ENCODE peak calls at places on chromosomes 4 and X, in ten cellular contexts. R, X, J, V, L, U, A, Y, B and T are unnamed samples. For H3K36me3, the result is how much of the 10 kb centered on the place peaks cover.

GRCh38 chrX:77143907-77144306 is 303.3 kb upstream of the FGF16 start:
- DNase-seq in A (no peak), L (no peak), B (no peak), Y (no peak), V (no peak), R (no peak), X (no peak), U (peak), J (no peak), T (no peak)

GRCh38 chr4:129189630-129190029 is 93.7 kb downstream of the C4orf33 start:
- DNase-seq in J (no peak), L (no peak), R (no peak), Y (no peak), U (no peak), B (no peak), V (no peak), X (no peak), A (no peak), T (no peak)

GRCh38 chr4:48127231-48127881 is 6.7 kb downstream of the TXK start:
- DNase-seq in U (peak), L (no peak), X (no peak), R (no peak), J (no peak), A (no peak), B (no peak), Y (no peak), V (no peak), T (no peak)

GRCh38 chrX:84188320-84188834 is 378 bp upstream of the RPS6KA6 start:
- DNase-seq in Y (no peak), L (peak), V (peak), U (peak), A (peak), R (peak), X (no peak), J (peak), B (no peak), T (peak)

GRCh38 chr4:9762823-9763475 is 18.5 kb upstream of the DRD5 start:
- DNase-seq in B (peak), J (no peak), L (peak), U (peak), R (peak), A (peak), X (peak), Y (peak), V (peak), T (peak)

GRCh38 chr4:132540797-132541196 is 608.3 kb upstream of the PCDH10 start:
- DNase-seq in J (no peak), B (no peak), R (no peak), X (no peak), V (no peak), L (no peak), A (no peak), U (no peak), Y (no peak), T (no peak)

GRCh38 chr4:73244941-73245601 is 13.5 kb downstream of the ANKRD17 start:
- DNase-seq in B (no peak), V (no peak), X (no peak), L (no peak), A (no peak), R (no peak), Y (no peak), U (no peak), J (no peak), T (no peak)

GRCh38 chrX:118495061-118495921 is at the start of gene DOCK11:
- DNase-seq in V (peak), A (peak), J (peak), U (peak), Y (peak), R (peak), B (peak), X (peak), L (no peak), T (peak)

GRCh38 chr4:8274772-8275241 is 5.3 kb downstream of the HTRA3 start:
- DNase-seq in A (peak), X (no peak), J (peak), L (no peak), V (peak), R (no peak), B (no peak), Y (no peak), U (peak), T (no peak)

GRCh38 chr4:145825255-145825654 is 113.4 kb downstream of the ZNF827 start:
- DNase-seq in V (no peak), R (no peak), Y (no peak), A (no peak), B (no peak), L (no peak), J (no peak), U (no peak), X (no peak), T (no peak)

GRCh38 chr4:143183513-143184216 is 1.1 kb upstream of the USP38 start:
- DNase-seq in B (no peak), J (no peak), A (no peak), L (peak), V (no peak), Y (no peak), U (no peak), R (no peak), X (no peak), T (no peak)

GRCh38 chrX:47831788-47832187 is 4.9 kb upstream of the ZNF81 start:
- DNase-seq in L (peak), Y (peak), J (peak), X (peak), R (peak), U (peak), A (peak), B (no peak), V (no peak), T (peak)

GRCh38 chrX:20016618-20016945 is 25.7 kb upstream of the BCLAF3 start:
- DNase-seq in L (no peak), Y (no peak), U (no peak), V (no peak), A (no peak), X (no peak), R (no peak), B (no peak), J (no peak), T (no peak)

GRCh38 chr4:48243897-48244296 is 25.7 kb downstream of the TEC start:
- DNase-seq in L (no peak), R (no peak), V (no peak), J (no peak), U (no peak), X (no peak), B (no peak), Y (no peak), A (no peak), T (no peak)

GRCh38 chrX:129123795-129124194 is 399.5 kb downstream of the SMARCA1 start:
- DNase-seq in U (no peak), A (no peak), Y (no peak), B (no peak), V (no peak), X (no peak), R (no peak), J (no peak), L (no peak), T (no peak)

GRCh38 chr4:123102897-123103489 is 180.6 kb upstream of the NUDT6 start:
- DNase-seq in U (peak), X (no peak), A (no peak), J (no peak), Y (peak), R (peak), B (no peak), V (peak), L (peak), T (no peak)

GRCh38 chrX:17412692-17413091 is 37.7 kb downstream of the NHS start:
- DNase-seq in B (no peak), V (peak), L (peak), X (no peak), A (no peak), Y (no peak), U (no peak), J (no peak), R (no peak), T (no peak)

GRCh38 chrX:17414839-17415238 is 39.8 kb downstream of the NHS start:
- DNase-seq in A (no peak), L (no peak), U (peak), R (no peak), J (peak), B (no peak), Y (no peak), X (no peak), V (no peak), T (no peak)

GRCh38 chrX:17411189-17411588 is 36.2 kb downstream of the NHS start:
- DNase-seq in U (no peak), V (no peak), B (no peak), R (no peak), A (no peak), X (no peak), Y (no peak), L (no peak), J (no peak), T (no peak)

GRCh38 chrX:17414057-17414658 is 39.2 kb downstream of the NHS start:
- DNase-seq in A (no peak), B (no peak), J (no peak), V (no peak), R (no peak), U (no peak), L (peak), Y (no peak), X (no peak), T (no peak)

GRCh38 chrX:17413228-17413627 is 38.2 kb downstream of the NHS start:
- DNase-seq in J (no peak), L (peak), A (no peak), Y (no peak), B (no peak), R (no peak), U (no peak), X (no peak), V (no peak), T (no peak)
- H3K4me3 ChIP-seq in J (no peak), L (no peak), A (no peak), Y (no peak), B (no peak), R (no peak), U (no peak), X (no peak), V (no peak), T (no peak)

GRCh38 chr4:6753103-6753560 is 29.4 kb upstream of the KIAA0232 start:
- DNase-seq in A (no peak), B (no peak), V (no peak), L (no peak), J (no peak), Y (no peak), U (peak), R (no peak), X (no peak), T (no peak)

GRCh38 chr4:6750302-6751221 is 32.0 kb upstream of the KIAA0232 start:
- DNase-seq in Y (no peak), U (no peak), V (no peak), R (no peak), J (no peak), L (peak), A (no peak), X (no peak), B (no peak), T (no peak)

GRCh38 chr4:6753891-6754290 is 28.6 kb upstream of the KIAA0232 start:
- DNase-seq in Y (no peak), A (no peak), R (no peak), B (no peak), J (no peak), X (no peak), V (no peak), L (peak), U (no peak), T (no peak)

GRCh38 chr4:6751611-6752485 is 30.7 kb upstream of the KIAA0232 start:
- DNase-seq in J (no peak), V (no peak), B (no peak), L (peak), U (no peak), R (no peak), A (no peak), X (no peak), Y (no peak), T (no peak)

DNA sequence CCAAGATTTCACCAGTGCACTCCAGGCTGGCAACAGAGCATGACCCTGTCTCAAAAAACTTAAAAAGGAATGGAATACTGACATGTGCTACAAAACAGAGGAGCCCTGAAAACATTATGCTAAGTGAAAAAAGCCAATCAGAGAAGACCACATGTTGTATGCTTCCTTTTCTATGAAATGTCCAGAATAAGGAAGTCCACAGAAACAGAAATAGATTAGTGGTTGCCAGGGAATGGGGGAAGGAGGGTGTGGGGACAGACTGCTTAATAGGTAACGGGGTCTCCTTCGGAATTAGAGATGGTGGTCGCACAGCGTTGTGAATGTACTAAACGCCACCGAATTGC is 30.1 kb upstream of the KIAA0232 start:
- DNase-seq in V (no peak), X (no peak), R (no peak), L (no peak), Y (no peak), U (no peak), B (no peak), J (no peak), A (no peak), T (no peak)
- H3K36me3 ChIP-seq in V (under half), X (under half), R (under half), L (under half), Y (under half), U (under half), B (under half), J (under half), A (under half), T (under half)

DNA sequence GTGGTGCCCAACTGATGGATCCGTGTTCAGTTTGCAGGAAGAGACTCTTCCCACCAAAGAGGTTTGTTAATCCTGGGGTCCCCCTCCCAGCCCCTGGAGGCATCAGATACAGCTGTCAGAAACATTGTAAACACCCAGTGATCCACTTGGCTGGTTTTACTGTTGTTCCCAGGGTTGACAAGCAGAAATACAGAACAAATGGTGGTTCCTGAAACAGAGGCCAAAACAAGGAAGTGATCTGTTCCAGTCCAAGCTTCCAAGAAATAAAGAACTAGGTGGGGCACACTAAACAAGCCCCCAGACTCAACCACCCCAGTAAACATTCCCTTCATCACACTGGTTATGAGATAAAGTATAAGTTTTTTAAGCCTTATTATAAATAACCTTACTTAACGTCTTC is 1.4 kb downstream of the TMLHE start:
- DNase-seq in J (no peak), U (no peak), Y (no peak), X (no peak), A (no peak), R (peak), L (no peak), B (no peak), V (no peak), T (no peak)
- H3K4me3 ChIP-seq in J (peak), U (peak), Y (peak), X (peak), A (no peak), R (no peak), L (no peak), B (no peak), V (no peak), T (peak)

GRCh38 chr4:105198541-105198940 is 51.9 kb downstream of the TET2 start:
- DNase-seq in B (no peak), L (no peak), J (no peak), R (no peak), X (no peak), U (no peak), V (no peak), A (no peak), Y (no peak), T (no peak)

GRCh38 chr4:105196523-105197145 is 50.0 kb downstream of the TET2 start:
- DNase-seq in R (no peak), J (no peak), L (peak), U (no peak), X (no peak), Y (no peak), V (no peak), B (no peak), A (no peak), T (no peak)

GRCh38 chr4:105194328-105195231 is 47.9 kb downstream of the TET2 start:
- DNase-seq in A (no peak), X (no peak), R (peak), V (peak), L (peak), J (no peak), U (no peak), B (no peak), Y (no peak), T (peak)

GRCh38 chr4:105192910-105193309 is 46.2 kb downstream of the TET2 start:
- DNase-seq in U (no peak), L (no peak), J (no peak), R (no peak), Y (no peak), A (no peak), X (no peak), V (no peak), B (no peak), T (no peak)

DNA sequence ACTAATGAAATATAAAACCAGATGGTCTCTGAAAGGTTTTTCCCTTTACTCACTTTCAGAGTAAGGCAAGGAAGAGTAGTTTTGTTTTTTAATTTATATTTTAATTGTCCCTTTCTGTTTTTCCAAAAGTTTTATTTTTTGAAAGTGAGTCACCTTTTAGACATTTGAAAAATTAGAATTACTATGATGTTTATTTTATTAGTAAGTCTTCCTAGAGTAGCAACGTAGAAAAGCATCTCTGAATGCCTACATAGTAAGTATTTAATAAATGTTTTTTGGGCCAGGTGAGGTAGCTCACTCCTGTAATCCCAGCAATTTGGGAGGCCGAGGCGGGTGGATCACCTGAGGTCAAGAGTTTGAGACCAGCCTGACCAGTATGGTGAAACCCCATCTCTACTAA is 51.1 kb downstream of the TET2 start:
- DNase-seq in V (no peak), X (no peak), U (no peak), A (no peak), J (no peak), Y (no peak), L (no peak), R (no peak), B (no peak), T (no peak)
- H3K36me3 ChIP-seq in V (under half), X (under half), U (under half), A (under half), J (under half), Y (under half), L (under half), R (under half), B (under half), T (under half)

GRCh38 chr4:2367626-2368025 is 50.8 kb downstream of the ZFYVE28 start:
- DNase-seq in U (no peak), J (no peak), A (peak), B (no peak), X (no peak), V (no peak), L (no peak), R (no peak), Y (no peak), T (no peak)
- H3K4me3 ChIP-seq in U (no peak), J (no peak), A (no peak), B (no peak), X (no peak), V (no peak), L (no peak), R (no peak), Y (no peak), T (no peak)

GRCh38 chr4:1705732-1706131 is 6.4 kb downstream of the SLBP start:
- DNase-seq in L (no peak), V (no peak), R (no peak), J (no peak), A (no peak), Y (no peak), B (no peak), X (no peak), U (no peak), T (no peak)
- H3K36me3 ChIP-seq in L (under half), V (under half), R (under half), J (half or more), A (under half), Y (under half), B (under half), X (under half), U (under half), T (under half)

GRCh38 chr4:30952526-30953219 is 232.5 kb downstream of the PCDH7 start:
- DNase-seq in A (no peak), R (no peak), B (no peak), J (no peak), Y (no peak), V (no peak), X (no peak), L (peak), U (no peak), T (no peak)
- H3K4me3 ChIP-seq in A (no peak), R (no peak), B (no peak), J (no peak), Y (no peak), V (no peak), X (no peak), L (no peak), U (no peak), T (no peak)

DNA sequence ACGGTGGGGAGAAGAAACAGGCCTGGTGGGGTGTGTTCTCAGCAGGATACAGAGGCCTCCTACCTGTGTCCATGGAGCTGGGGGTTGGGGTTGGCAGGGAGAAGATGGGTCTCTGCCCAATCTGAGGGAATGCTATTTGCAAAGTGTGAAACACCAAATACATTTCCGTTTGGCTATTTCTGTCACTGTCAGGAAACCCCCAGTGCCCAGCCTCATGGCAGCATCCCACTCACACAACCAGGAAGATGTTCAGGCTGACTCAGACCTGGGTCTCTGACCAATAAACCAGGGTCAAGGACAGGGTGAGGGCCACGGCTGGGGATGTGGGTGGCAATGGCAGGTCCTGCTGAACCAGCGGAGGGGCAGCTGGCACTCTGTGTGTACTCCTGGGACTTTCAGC is 41.3 kb downstream of the BCOR start:
- DNase-seq in L (no peak), A (no peak), V (no peak), J (no peak), R (no peak), B (no peak), Y (no peak), U (no peak), X (no peak), T (no peak)
- H3K36me3 ChIP-seq in L (under half), A (under half), V (under half), J (half or more), R (under half), B (under half), Y (under half), U (under half), X (under half), T (under half)